ENCODE peak calls at places on chromosomes 5 and 9, in five cellular contexts. I, U, V, M and J are unnamed samples.

GRCh38 chr5:52947851-52948250 is 41.3 kb upstream of the ITGA2 start:
- DNase-seq in I (no peak), U (peak; percentile 36), V (no peak), M (no peak), J (no peak)

GRCh38 chr9:137130176-137130755 is 8.7 kb upstream of the GRIN1 start:
- DNase-seq in I (no peak), U (no peak), V (peak; percentile 59), M (no peak), J (no peak)

GRCh38 chr9:136546697-136547481 is 1.0 kb upstream of the NOTCH1 start:
- DNase-seq in I (peak; percentile 89), U (no peak), V (peak; percentile 88), M (peak; percentile 60), J (peak; percentile 74)

GRCh38 chr9:120935383-120935857 is 8.8 kb upstream of the TRAF1 start:
- DNase-seq in I (peak; percentile 99), U (peak; percentile 93), V (peak; percentile 97), M (peak; percentile 44), J (no peak)

GRCh38 chr5:15495026-15495425 is 5.0 kb upstream of the FBXL7 start:
- DNase-seq in I (no peak), U (no peak), V (no peak), M (no peak), J (no peak)

GRCh38 chr5:96752341-96753016 is 55.3 kb downstream of the ERAP1 start:
- DNase-seq in I (no peak), U (peak; percentile 74), V (no peak), M (peak; percentile 82), J (peak; percentile 44)

GRCh38 chr9:115649991-115650472 is 503.6 kb upstream of the PAPPA start:
- DNase-seq in I (peak; percentile 97), U (peak; percentile 96), V (peak; percentile 60), M (no peak), J (no peak)

GRCh38 chr5:116685931-116686330 is 111.3 kb upstream of the SEMA6A start:
- DNase-seq in I (no peak), U (no peak), V (no peak), M (no peak), J (no peak)

GRCh38 chr9:128120741-128121465 is 6.6 kb downstream of the PTGES2 start:
- DNase-seq in I (no peak), U (no peak), V (no peak), M (no peak), J (no peak)

GRCh38 chr5:76867827-76868693 is 18.2 kb downstream of the S100Z start:
- DNase-seq in I (no peak), U (peak; percentile 84), V (no peak), M (peak; percentile 85), J (peak; percentile 82)

GRCh38 chr9:93470391-93470790 is 17.0 kb upstream of the FAM120AOS start:
- DNase-seq in I (no peak), U (no peak), V (no peak), M (no peak), J (no peak)

GRCh38 chr5:7881816-7882215 is 12.9 kb downstream of the MTRR start:
- DNase-seq in I (no peak), U (no peak), V (no peak), M (no peak), J (no peak)

GRCh38 chr5:41789434-41789833 is 80.8 kb downstream of the OXCT1 start:
- DNase-seq in I (no peak), U (no peak), V (no peak), M (no peak), J (no peak)

GRCh38 chr5:92562065-92562464 is 1019.0 kb downstream of the NR2F1-AS1 start:
- DNase-seq in I (no peak), U (no peak), V (no peak), M (no peak), J (no peak)

GRCh38 chr5:92559331-92559730 is 1021.7 kb downstream of the NR2F1-AS1 start:
- DNase-seq in I (no peak), U (no peak), V (no peak), M (no peak), J (no peak)

GRCh38 chr5:92561362-92562006 is 1019.5 kb downstream of the NR2F1-AS1 start:
- DNase-seq in I (no peak), U (no peak), V (no peak), M (no peak), J (no peak)

GRCh38 chr5:92560698-92561361 is 1020.2 kb downstream of the NR2F1-AS1 start:
- DNase-seq in I (no peak), U (peak; percentile 89), V (no peak), M (no peak), J (no peak)

GRCh38 chr5:92559743-92560142 is 1021.3 kb downstream of the NR2F1-AS1 start:
- DNase-seq in I (no peak), U (peak; percentile 86), V (no peak), M (no peak), J (no peak)
- TF ChIP-seq CTCF in I (no peak), U (peak; percentile 26), V (no peak), M (no peak), J (no peak)

DNA sequence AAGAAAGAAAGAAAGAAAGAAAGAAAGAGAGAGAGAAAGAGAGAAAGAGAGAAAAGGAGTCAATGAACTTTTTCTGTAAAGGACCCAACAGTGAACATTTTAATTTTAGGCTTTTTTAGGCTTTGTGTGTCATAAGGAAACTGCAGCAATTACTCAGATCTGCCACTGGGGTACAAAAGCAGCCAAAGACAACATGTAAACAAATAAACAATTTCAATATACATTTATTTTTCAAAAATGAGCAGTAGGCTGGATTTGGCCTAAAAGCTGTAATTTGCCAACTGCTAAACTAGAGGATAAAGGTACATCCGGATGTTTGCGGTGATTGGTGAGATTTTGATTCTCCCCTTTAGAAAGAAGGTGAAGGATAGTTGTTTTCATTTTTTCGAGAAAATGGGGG is 143.6 kb downstream of the CEMIP2 start:
- DNase-seq in I (no peak), U (no peak), V (no peak), M (no peak), J (no peak)
- TF ChIP-seq CTCF in I (no peak), U (no peak), V (peak; percentile 7), M (no peak), J (peak; percentile 9)

DNA sequence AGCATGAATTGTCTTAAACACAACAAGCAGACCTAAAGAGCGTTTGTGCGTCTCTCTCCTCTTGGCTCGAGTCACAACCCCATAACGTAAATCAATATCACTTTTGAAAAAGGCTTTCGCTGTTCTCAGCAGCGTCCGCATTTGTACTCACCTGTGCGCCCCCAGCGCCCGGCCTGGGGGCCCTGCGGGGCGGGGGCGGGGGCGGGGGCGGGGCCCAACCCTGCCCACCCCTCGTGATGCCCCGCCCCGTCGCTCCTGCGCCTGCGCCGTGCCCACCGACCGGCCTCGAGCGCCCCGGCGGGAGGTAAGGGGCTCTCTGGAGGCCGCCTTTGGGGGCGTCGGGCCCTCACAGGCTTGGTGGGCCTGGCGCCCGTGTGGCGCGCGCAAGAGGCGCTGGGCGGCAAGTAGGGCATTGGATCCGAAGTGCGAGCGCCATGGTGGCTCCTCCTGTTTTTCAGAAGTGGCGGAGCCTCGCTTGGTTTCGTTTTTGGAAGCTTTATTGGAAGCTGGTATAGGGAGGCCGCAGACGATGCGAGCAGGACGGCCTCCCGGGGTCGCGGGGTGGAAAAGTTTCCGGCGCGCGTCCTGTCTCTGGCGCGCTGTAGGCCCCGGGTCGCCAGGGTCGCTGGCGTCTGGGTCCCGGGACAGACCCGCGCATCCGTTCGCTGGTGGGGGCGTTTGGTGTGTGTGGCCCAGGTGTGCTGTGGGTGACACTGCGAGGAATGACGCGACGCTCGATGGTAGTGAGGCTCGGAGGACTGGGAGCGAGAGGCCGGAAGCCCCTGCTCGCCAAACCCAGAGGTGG is at the start of gene STX17:
- DNase-seq in I (peak; percentile 80), U (peak; percentile 82), V (peak; percentile 91), M (peak; percentile 84), J (peak; percentile 83)
- TF ChIP-seq CTCF in I (peak; percentile 3), U (no peak), V (no peak), M (peak; percentile 32), J (no peak)

GRCh38 chr5:168020522-168021294 is 270.7 kb upstream of the WWC1 start:
- DNase-seq in I (no peak), U (peak; percentile 20), V (no peak), M (no peak), J (no peak)
- TF ChIP-seq CTCF in I (no peak), U (peak; percentile 41), V (no peak), M (no peak), J (no peak)

DNA sequence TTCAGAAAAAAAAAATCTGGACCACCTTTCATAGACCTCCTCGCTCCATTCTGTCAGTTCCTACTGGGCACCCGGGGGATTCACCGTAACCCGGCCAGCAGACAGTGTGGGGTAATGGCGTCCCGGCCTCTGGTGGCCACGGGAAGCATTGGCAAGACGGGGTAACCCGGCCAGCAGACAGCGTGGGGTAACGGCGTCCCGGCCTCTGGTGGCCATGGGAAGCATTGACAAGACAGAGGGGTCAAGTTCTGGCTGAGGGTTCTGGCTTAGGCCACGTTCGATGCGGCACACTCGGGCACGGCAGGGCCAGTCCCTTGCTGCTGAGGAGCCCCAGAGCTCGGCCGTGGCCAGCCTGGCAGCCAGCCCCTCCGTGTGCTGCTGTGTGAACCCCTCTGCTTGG is 116.2 kb upstream of the RAPGEF1 start:
- DNase-seq in I (no peak), U (no peak), V (no peak), M (no peak), J (no peak)
- TF ChIP-seq CTCF in I (no peak), U (peak; percentile 18), V (no peak), M (no peak), J (no peak)

DNA sequence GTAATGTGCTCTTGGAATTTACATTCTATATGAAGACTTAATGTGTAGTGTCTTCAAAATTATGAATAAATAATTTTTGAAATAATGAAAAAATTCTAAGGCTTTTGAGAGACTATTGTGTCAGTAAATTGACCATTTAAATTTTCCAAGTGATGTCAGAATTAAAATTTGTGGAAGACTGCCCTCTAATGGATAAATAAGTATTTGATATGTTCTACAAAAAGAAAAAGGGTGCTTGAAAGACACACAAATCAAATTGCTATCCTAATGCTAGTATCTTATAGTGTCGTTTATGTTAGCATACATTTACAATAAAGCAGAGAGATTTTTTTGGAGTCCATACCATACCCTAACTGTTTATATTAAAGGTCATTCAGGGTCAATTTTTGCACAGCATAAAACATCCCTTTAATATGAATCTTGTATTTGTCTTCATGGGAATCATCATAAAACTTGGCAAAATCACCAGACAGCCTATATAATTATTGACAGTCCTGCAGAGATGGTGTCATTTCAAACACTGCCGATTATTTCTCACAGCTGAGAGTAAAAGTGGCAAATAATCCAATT is 120.8 kb upstream of the SLC27A6 start:
- DNase-seq in I (no peak), U (peak; percentile 58), V (no peak), M (no peak), J (no peak)
- TF ChIP-seq CTCF in I (no peak), U (peak; percentile 22), V (peak; percentile 26), M (peak; percentile 73), J (no peak)

DNA sequence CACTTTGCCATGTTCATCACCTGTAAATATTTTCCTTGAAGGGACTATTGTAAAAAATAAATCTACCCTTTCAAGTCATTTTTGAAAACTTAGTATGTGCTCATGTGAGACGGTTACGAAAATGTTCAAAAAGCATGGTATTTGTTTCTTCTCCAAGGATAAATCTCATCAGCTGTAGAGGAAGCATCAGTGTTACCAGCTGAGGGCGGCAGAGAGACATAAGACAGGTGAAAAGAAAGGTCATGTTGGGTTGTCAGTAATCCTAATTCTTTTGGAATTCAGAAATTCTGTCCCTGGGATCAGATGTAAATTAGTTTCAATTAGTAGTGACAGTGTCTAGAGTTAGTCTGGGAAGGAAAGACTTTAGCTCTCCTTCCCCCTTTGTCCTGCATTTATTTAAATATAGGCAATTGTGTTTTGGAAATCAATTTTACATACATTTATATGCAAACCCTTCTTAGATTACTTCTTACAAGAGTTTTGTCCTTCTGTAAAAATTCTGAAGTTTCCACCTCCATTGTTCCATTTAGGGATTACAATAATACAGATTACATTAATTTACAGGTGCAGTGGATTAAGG is 791.9 kb upstream of the CDH6 start:
- DNase-seq in I (no peak), U (peak; percentile 68), V (no peak), M (peak; percentile 1), J (peak; percentile 7)
- TF ChIP-seq CTCF in I (no peak), U (peak; percentile 71), V (peak; percentile 42), M (peak; percentile 58), J (no peak)

GRCh38 chr9:126664893-126665695 is 51.4 kb downstream of the LMX1B start:
- DNase-seq in I (no peak), U (no peak), V (no peak), M (no peak), J (no peak)
- TF ChIP-seq CTCF in I (no peak), U (no peak), V (no peak), M (no peak), J (no peak)